ENCODE peak calls at places on chromosomes 13 and 19, in eight cellular contexts. One of them, this sample, is unnamed.

GRCh38 chr19:14347999-14348889 is 33.0 kb upstream of the ADGRE5 start:
- DNase-seq in A673: peak; percentile 73
- DNase-seq in neuronal stem cell: peak; percentile 60
- DNase-seq in osteoblast: peak; percentile 97
- DNase-seq in GM23248: peak; percentile 71
- DNase-seq in GM23338: peak; percentile 78
- DNase-seq in mucosa of descending colon: peak; percentile 72
- DNase-seq in fibroblast of lung: peak; percentile 42
- DNase-seq in this sample: peak; percentile 97

GRCh38 chr13:50511877-50512332 is 331.6 kb downstream of the DLEU7 start:
- DNase-seq in osteoblast: no peak
- DNase-seq in mucosa of descending colon: no peak
- DNase-seq in neuronal stem cell: no peak
- DNase-seq in GM23248: no peak
- DNase-seq in A673: no peak
- DNase-seq in GM23338: no peak
- DNase-seq in fibroblast of lung: no peak
- DNase-seq in this sample: no peak

GRCh38 chr13:44399045-44399444 is 25.4 kb downstream of the SERP2 start:
- DNase-seq in neuronal stem cell: no peak
- DNase-seq in osteoblast: no peak
- DNase-seq in GM23248: no peak
- DNase-seq in fibroblast of lung: no peak
- DNase-seq in GM23338: no peak
- DNase-seq in mucosa of descending colon: no peak
- DNase-seq in A673: no peak
- DNase-seq in this sample: no peak

GRCh38 chr13:73803997-73804396 is 330.2 kb downstream of the KLF12 start:
- DNase-seq in A673: peak; percentile 55
- DNase-seq in mucosa of descending colon: no peak
- DNase-seq in osteoblast: peak; percentile 68
- DNase-seq in neuronal stem cell: no peak
- DNase-seq in fibroblast of lung: peak; percentile 32
- DNase-seq in GM23338: no peak
- DNase-seq in GM23248: peak; percentile 59
- DNase-seq in this sample: no peak

GRCh38 chr13:66665991-66666390 is 564.1 kb downstream of the PCDH9 start:
- DNase-seq in fibroblast of lung: peak; percentile 77
- DNase-seq in neuronal stem cell: peak; percentile 61
- DNase-seq in osteoblast: peak; percentile 65
- DNase-seq in GM23338: peak; percentile 30
- DNase-seq in GM23248: peak; percentile 12
- DNase-seq in mucosa of descending colon: no peak
- DNase-seq in A673: no peak
- DNase-seq in this sample: peak; percentile 2

GRCh38 chr13:113672002-113672651 is 5.1 kb downstream of the GRK1 start:
- DNase-seq in mucosa of descending colon: no peak
- DNase-seq in A673: no peak
- DNase-seq in fibroblast of lung: no peak
- DNase-seq in GM23248: no peak
- DNase-seq in GM23338: no peak
- DNase-seq in neuronal stem cell: no peak
- DNase-seq in osteoblast: peak; percentile 48
- DNase-seq in this sample: peak; percentile 16

GRCh38 chr19:9146882-9147281 is 6.7 kb downstream of the ZNF317 start:
- DNase-seq in GM23248: no peak
- DNase-seq in A673: no peak
- DNase-seq in osteoblast: no peak
- DNase-seq in mucosa of descending colon: no peak
- DNase-seq in neuronal stem cell: no peak
- DNase-seq in GM23338: no peak
- DNase-seq in fibroblast of lung: no peak
- DNase-seq in this sample: no peak

GRCh38 chr19:4057913-4058695 is 8.6 kb downstream of the ZBTB7A start:
- DNase-seq in mucosa of descending colon: peak; percentile 71
- DNase-seq in GM23248: peak; percentile 97
- DNase-seq in neuronal stem cell: no peak
- DNase-seq in GM23338: peak; percentile 1
- DNase-seq in osteoblast: peak; percentile 100
- DNase-seq in A673: peak; percentile 44
- DNase-seq in fibroblast of lung: peak; percentile 93
- DNase-seq in this sample: peak; percentile 83

GRCh38 chr19:5960005-5961001 is 17.6 kb downstream of the RANBP3 start:
- DNase-seq in GM23338: no peak
- DNase-seq in GM23248: no peak
- DNase-seq in mucosa of descending colon: no peak
- DNase-seq in osteoblast: peak; percentile 60
- DNase-seq in neuronal stem cell: no peak
- DNase-seq in A673: no peak
- DNase-seq in fibroblast of lung: no peak
- DNase-seq in this sample: peak; percentile 41

GRCh38 chr19:48627211-48627864 is 8.0 kb downstream of the SPHK2 start:
- DNase-seq in A673: no peak
- DNase-seq in mucosa of descending colon: peak; percentile 76
- DNase-seq in fibroblast of lung: no peak
- DNase-seq in GM23248: no peak
- DNase-seq in GM23338: no peak
- DNase-seq in neuronal stem cell: no peak
- DNase-seq in osteoblast: peak; percentile 73
- DNase-seq in this sample: peak; percentile 41

GRCh38 chr13:103140001-103140671 is 73.9 kb upstream of the SLC10A2 start:
- DNase-seq in osteoblast: no peak
- DNase-seq in mucosa of descending colon: peak; percentile 37
- DNase-seq in fibroblast of lung: peak; percentile 2
- DNase-seq in GM23248: peak; percentile 1
- DNase-seq in GM23338: peak; percentile 85
- DNase-seq in A673: peak; percentile 39
- DNase-seq in neuronal stem cell: no peak
- DNase-seq in this sample: peak; percentile 50

GRCh38 chr13:51357928-51358595 is 18.6 kb downstream of the SERPINE3 start:
- DNase-seq in A673: no peak
- DNase-seq in mucosa of descending colon: no peak
- DNase-seq in neuronal stem cell: no peak
- DNase-seq in osteoblast: no peak
- DNase-seq in GM23338: peak; percentile 41
- DNase-seq in fibroblast of lung: peak; percentile 60
- DNase-seq in GM23248: no peak
- DNase-seq in this sample: no peak

GRCh38 chr13:54841682-54842081 is 1813.1 kb downstream of the OLFM4 start:
- DNase-seq in GM23338: no peak
- DNase-seq in mucosa of descending colon: no peak
- DNase-seq in GM23248: no peak
- DNase-seq in A673: no peak
- DNase-seq in neuronal stem cell: no peak
- DNase-seq in osteoblast: no peak
- DNase-seq in fibroblast of lung: no peak
- DNase-seq in this sample: no peak

GRCh38 chr13:97515643-97516042 is 81.7 kb downstream of the RAP2A start:
- DNase-seq in osteoblast: no peak
- DNase-seq in GM23338: peak; percentile 6
- DNase-seq in GM23248: no peak
- DNase-seq in mucosa of descending colon: no peak
- DNase-seq in A673: no peak
- DNase-seq in neuronal stem cell: no peak
- DNase-seq in fibroblast of lung: no peak
- DNase-seq in this sample: peak; percentile 38

GRCh38 chr13:47036291-47037008 is 139.6 kb upstream of the HTR2A start:
- DNase-seq in mucosa of descending colon: no peak
- DNase-seq in fibroblast of lung: no peak
- DNase-seq in neuronal stem cell: no peak
- DNase-seq in A673: no peak
- DNase-seq in osteoblast: no peak
- DNase-seq in GM23338: peak; percentile 63
- DNase-seq in GM23248: no peak
- DNase-seq in this sample: no peak

GRCh38 chr13:102517959-102518358 is 78.8 kb upstream of the TPP2 start:
- DNase-seq in A673: no peak
- DNase-seq in GM23338: no peak
- DNase-seq in mucosa of descending colon: no peak
- DNase-seq in fibroblast of lung: no peak
- DNase-seq in neuronal stem cell: no peak
- DNase-seq in GM23248: peak; percentile 3
- DNase-seq in osteoblast: peak; percentile 19
- DNase-seq in this sample: no peak

GRCh38 chr13:21884299-21884878 is 213.5 kb downstream of the FGF9 start:
- DNase-seq in fibroblast of lung: no peak
- DNase-seq in mucosa of descending colon: no peak
- DNase-seq in GM23248: no peak
- DNase-seq in osteoblast: no peak
- DNase-seq in neuronal stem cell: no peak
- DNase-seq in GM23338: no peak
- DNase-seq in A673: no peak
- DNase-seq in this sample: no peak

GRCh38 chr13:112204881-112205327 is 138.0 kb downstream of the SOX1 start:
- DNase-seq in mucosa of descending colon: no peak
- DNase-seq in fibroblast of lung: no peak
- DNase-seq in osteoblast: no peak
- DNase-seq in neuronal stem cell: peak; percentile 67
- DNase-seq in A673: no peak
- DNase-seq in GM23248: no peak
- DNase-seq in GM23338: peak; percentile 75
- DNase-seq in this sample: peak; percentile 86

GRCh38 chr19:9834302-9834725 is 804 bp upstream of the PIN1 start:
- DNase-seq in A673: no peak
- DNase-seq in GM23248: no peak
- DNase-seq in GM23338: no peak
- DNase-seq in fibroblast of lung: no peak
- DNase-seq in osteoblast: no peak
- DNase-seq in mucosa of descending colon: no peak
- DNase-seq in neuronal stem cell: no peak
- DNase-seq in this sample: no peak

GRCh38 chr19:11480081-11480926 is 542 bp downstream of the ELAVL3 start:
- DNase-seq in mucosa of descending colon: no peak
- DNase-seq in osteoblast: peak; percentile 80
- DNase-seq in GM23338: peak; percentile 46
- DNase-seq in fibroblast of lung: no peak
- DNase-seq in A673: no peak
- DNase-seq in GM23248: no peak
- DNase-seq in neuronal stem cell: no peak
- DNase-seq in this sample: peak; percentile 77

GRCh38 chr19:43872547-43873336 is 45.6 kb downstream of the ZNF283 start:
- DNase-seq in A673: peak; percentile 9
- DNase-seq in neuronal stem cell: no peak
- DNase-seq in GM23248: no peak
- DNase-seq in mucosa of descending colon: no peak
- DNase-seq in GM23338: peak; percentile 23
- DNase-seq in fibroblast of lung: peak; percentile 3
- DNase-seq in osteoblast: peak; percentile 73
- DNase-seq in this sample: no peak

GRCh38 chr13:111422352-111422751 is 101.9 kb downstream of the TEX29 start:
- DNase-seq in osteoblast: no peak
- DNase-seq in GM23248: no peak
- DNase-seq in mucosa of descending colon: no peak
- DNase-seq in fibroblast of lung: no peak
- DNase-seq in neuronal stem cell: no peak
- DNase-seq in GM23338: no peak
- DNase-seq in A673: no peak
- DNase-seq in this sample: no peak

GRCh38 chr13:40980466-40980865 is 38.6 kb downstream of the ELF1 start:
- DNase-seq in fibroblast of lung: no peak
- DNase-seq in GM23338: no peak
- DNase-seq in neuronal stem cell: no peak
- DNase-seq in osteoblast: no peak
- DNase-seq in GM23248: no peak
- DNase-seq in A673: no peak
- DNase-seq in mucosa of descending colon: no peak
- DNase-seq in this sample: no peak
- H3K4me3 ChIP-seq in fibroblast of lung: no peak overlapping the region
- H3K4me3 ChIP-seq in GM23338: no peak overlapping the region
- H3K4me3 ChIP-seq in neuronal stem cell: no peak overlapping the region
- H3K4me3 ChIP-seq in osteoblast: no peak overlapping the region
- H3K4me3 ChIP-seq in GM23248: no peak overlapping the region
- H3K4me3 ChIP-seq in A673: peak overlapping the region; percentile 50
- H3K4me3 ChIP-seq in mucosa of descending colon: no peak overlapping the region
- H3K4me3 ChIP-seq in this sample: no peak overlapping the region

DNA sequence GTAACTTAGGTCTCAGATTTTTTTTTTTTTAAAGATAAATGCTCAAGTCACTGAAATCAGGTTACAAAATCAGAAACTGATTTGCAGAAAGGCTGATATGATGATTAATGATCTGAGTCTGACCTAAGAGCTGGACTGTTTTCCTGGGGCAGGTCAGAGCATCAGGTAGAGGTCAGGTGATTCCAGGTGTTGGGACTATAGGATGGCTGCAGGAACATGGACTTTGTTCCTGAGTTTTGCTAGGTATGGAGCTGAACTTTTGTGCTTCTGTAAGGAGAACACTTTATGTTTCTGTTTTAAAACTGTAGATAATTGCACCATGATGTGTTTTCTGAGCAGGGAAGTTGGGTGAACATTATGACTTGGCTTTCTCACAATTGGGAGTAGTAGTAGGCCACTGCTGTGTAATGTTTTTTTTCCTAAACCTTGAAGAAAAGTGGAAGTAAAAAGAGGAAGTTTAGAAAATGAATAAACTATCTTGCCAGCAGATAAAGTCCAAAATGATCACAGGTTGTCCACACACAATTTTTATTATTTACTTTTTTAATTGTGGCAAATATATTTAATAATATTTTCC is 297.2 kb downstream of the DCT start:
- DNase-seq in A673: no peak
- DNase-seq in mucosa of descending colon: no peak
- DNase-seq in osteoblast: no peak
- DNase-seq in neuronal stem cell: no peak
- DNase-seq in GM23338: no peak
- DNase-seq in fibroblast of lung: no peak
- DNase-seq in GM23248: no peak
- DNase-seq in this sample: no peak
- H3K36me3 ChIP-seq in A673: no peaks in the 10 kb centered on the region
- H3K36me3 ChIP-seq in mucosa of descending colon: no peaks in the 10 kb centered on the region
- H3K36me3 ChIP-seq in osteoblast: no peaks in the 10 kb centered on the region
- H3K36me3 ChIP-seq in neuronal stem cell: no peaks in the 10 kb centered on the region
- H3K36me3 ChIP-seq in GM23338: no peaks in the 10 kb centered on the region
- H3K36me3 ChIP-seq in fibroblast of lung: no peaks in the 10 kb centered on the region
- H3K36me3 ChIP-seq in GM23248: no peaks in the 10 kb centered on the region
- H3K36me3 ChIP-seq in this sample: no peaks in the 10 kb centered on the region

GRCh38 chr19:28737021-28737525 is 475.9 kb downstream of the UQCRFS1 start:
- DNase-seq in GM23248: peak; percentile 75
- DNase-seq in A673: peak; percentile 8
- DNase-seq in GM23338: peak; percentile 65
- DNase-seq in osteoblast: peak; percentile 74
- DNase-seq in fibroblast of lung: peak; percentile 65
- DNase-seq in neuronal stem cell: no peak
- DNase-seq in mucosa of descending colon: peak; percentile 29
- DNase-seq in this sample: peak; percentile 27
- H3K4me3 ChIP-seq in GM23248: peak overlapping the region; percentile 53
- H3K4me3 ChIP-seq in A673: no peak overlapping the region
- H3K4me3 ChIP-seq in GM23338: no peak overlapping the region
- H3K4me3 ChIP-seq in osteoblast: peak overlapping the region; percentile 42
- H3K4me3 ChIP-seq in fibroblast of lung: no peak overlapping the region
- H3K4me3 ChIP-seq in neuronal stem cell: no peak overlapping the region
- H3K4me3 ChIP-seq in mucosa of descending colon: no peak overlapping the region
- H3K4me3 ChIP-seq in this sample: no peak overlapping the region

DNA sequence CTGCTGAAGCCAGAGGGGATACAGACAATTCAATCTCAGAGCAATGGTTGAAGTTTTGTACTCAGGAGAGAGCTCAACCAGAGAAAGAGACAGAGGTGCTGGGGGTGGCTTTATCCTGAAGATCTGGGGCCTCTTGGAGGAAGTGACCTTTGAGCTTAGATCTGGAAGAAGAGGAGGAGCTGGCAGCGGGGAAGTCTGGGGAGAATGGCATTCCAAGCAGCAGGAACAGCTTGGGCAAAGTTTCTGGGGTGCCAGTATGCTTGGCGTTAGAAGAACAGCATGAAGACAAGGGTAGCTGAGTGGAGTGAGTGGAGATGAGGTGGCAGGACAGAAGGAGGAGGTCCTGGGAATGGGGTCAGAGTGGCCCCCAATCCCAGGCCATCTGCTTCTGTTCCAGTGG is 11.3 kb downstream of the MAST3 start:
- DNase-seq in mucosa of descending colon: peak; percentile 63
- DNase-seq in A673: no peak
- DNase-seq in fibroblast of lung: no peak
- DNase-seq in GM23248: no peak
- DNase-seq in osteoblast: peak; percentile 30
- DNase-seq in neuronal stem cell: no peak
- DNase-seq in GM23338: no peak
- DNase-seq in this sample: peak; percentile 16
- H3K36me3 ChIP-seq in mucosa of descending colon: no peaks in the 10 kb centered on the region
- H3K36me3 ChIP-seq in A673: no peaks in the 10 kb centered on the region
- H3K36me3 ChIP-seq in fibroblast of lung: no peaks in the 10 kb centered on the region
- H3K36me3 ChIP-seq in GM23248: no peaks in the 10 kb centered on the region
- H3K36me3 ChIP-seq in osteoblast: no peaks in the 10 kb centered on the region
- H3K36me3 ChIP-seq in neuronal stem cell: no peaks in the 10 kb centered on the region
- H3K36me3 ChIP-seq in GM23338: no peaks in the 10 kb centered on the region
- H3K36me3 ChIP-seq in this sample: no peaks in the 10 kb centered on the region